ENCODE peak calls at places on chromosomes 5 and 9, in nine cellular contexts. K, Q, N, H, R, T, P, Z and S are unnamed samples.

GRCh38 chr5:178422400-178422775 is 167.8 kb downstream of the COL23A1 start:
- DNase-seq in P (no peak), N (no peak), Z (no peak), Q (no peak), T (no peak), H (no peak), R (no peak), K (no peak), S (no peak)

GRCh38 chr9:117461386-117461785 is 46.5 kb upstream of the ASTN2 start:
- DNase-seq in P (no peak), T (no peak), N (no peak), R (no peak), K (no peak), H (no peak), Q (no peak), Z (no peak), S (no peak)

GRCh38 chr9:14057347-14058077 is 256.4 kb downstream of the NFIB start:
- DNase-seq in T (no peak), Z (no peak), Q (no peak), N (no peak), R (no peak), H (no peak), K (no peak), P (no peak), S (no peak)

GRCh38 chr9:105608685-105609598 is 51.0 kb downstream of the FKTN start:
- DNase-seq in T (no peak), P (no peak), K (peak), H (no peak), Q (no peak), Z (no peak), R (peak), N (no peak), S (peak)

GRCh38 chr9:71683598-71684235 is 84.6 kb downstream of the CEMIP2 start:
- DNase-seq in N (no peak), K (no peak), R (peak), T (no peak), Q (no peak), P (no peak), H (no peak), Z (no peak), S (no peak)

GRCh38 chr5:78984611-78985406 is at the start of gene ARSB:
- DNase-seq in K (peak), H (peak), P (peak), R (peak), T (peak), N (peak), Z (peak), Q (peak), S (peak)

GRCh38 chr5:174317261-174317894 is 271.9 kb downstream of the NSG2 start:
- DNase-seq in P (peak), R (peak), Z (peak), T (no peak), H (no peak), K (peak), N (no peak), Q (peak), S (peak)

GRCh38 chr9:110578896-110579752 is at the start of gene SVEP1:
- DNase-seq in K (no peak), Q (peak), H (no peak), R (peak), P (peak), Z (peak), T (no peak), N (no peak), S (peak)

GRCh38 chr5:151037561-151038291 is 17.3 kb downstream of the GPX3 start:
- DNase-seq in T (no peak), K (no peak), N (no peak), Q (no peak), R (peak), H (no peak), P (peak), Z (peak), S (no peak)

GRCh38 chr5:177317959-177318377 is 6.3 kb upstream of the MXD3 start:
- DNase-seq in R (peak), N (peak), Z (peak), P (no peak), K (peak), T (peak), Q (no peak), H (peak), S (peak)